ENCODE peak calls at places on chromosome 19, in five cellular contexts. Y, E, B, T and S are unnamed samples.

GRCh38 chr19:55550321-55550650 is 4.9 kb upstream of the SBK3 start:
- DNase-seq in Y (no peak), E (no peak), B (no peak), T (no peak), S (no peak)

GRCh38 chr19:11530432-11530831 is 1.5 kb upstream of the ECSIT start:
- DNase-seq in E (peak; percentile 81), B (peak; percentile 88), T (peak; percentile 77), Y (peak; percentile 11), S (no peak)

GRCh38 chr19:7647156-7647555 is 10.2 kb downstream of the STXBP2 start:
- DNase-seq in B (no peak), Y (no peak), E (no peak), T (no peak), S (no peak)

GRCh38 chr19:7680606-7681335 is at the start of gene TRAPPC5:
- DNase-seq in Y (peak; percentile 84), B (peak; percentile 93), E (peak; percentile 86), T (peak; percentile 93), S (peak; percentile 87)

GRCh38 chr19:8240274-8241229 is 31.4 kb downstream of the CERS4 start:
- DNase-seq in Y (peak; percentile 37), B (peak; percentile 97), T (peak; percentile 91), E (peak; percentile 76), S (peak; percentile 59)

GRCh38 chr19:45100797-45101196 is 7.8 kb downstream of the PPP1R37 start:
- DNase-seq in E (no peak), T (no peak), B (no peak), Y (no peak), S (no peak)

GRCh38 chr19:40982594-40983101 is 8.4 kb upstream of the CYP2B6 start:
- DNase-seq in Y (no peak), E (peak; percentile 43), T (no peak), B (peak; percentile 84), S (no peak)

GRCh38 chr19:35609881-35610353 is 2.6 kb upstream of the HAUS5 start:
- DNase-seq in T (no peak), B (no peak), Y (peak; percentile 41), E (no peak), S (no peak)

DNA sequence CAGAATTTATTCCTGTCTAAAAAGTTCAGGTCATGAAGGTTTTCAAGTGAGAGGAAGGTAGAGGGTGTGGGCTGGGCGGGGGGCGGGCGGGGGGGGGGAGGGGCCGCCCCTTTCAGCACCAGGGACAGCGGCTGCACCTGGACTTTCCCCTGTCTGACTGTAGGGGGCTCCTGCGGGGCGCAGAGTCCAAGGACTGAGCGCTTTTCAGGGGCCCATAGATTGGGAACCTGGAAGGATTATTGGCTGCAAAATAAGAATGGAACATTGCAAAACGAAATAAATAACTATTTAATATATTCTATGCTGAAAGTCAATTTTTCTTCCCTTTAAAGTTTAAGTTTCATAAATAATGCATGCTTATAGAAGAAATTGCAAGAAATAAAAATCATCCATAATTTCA is 8.9 kb upstream of the CYP4F3 start:
- DNase-seq in Y (peak; percentile 12), T (no peak), B (no peak), E (peak; percentile 64), S (no peak)
- TF ChIP-seq CTCF in Y (peak; percentile 42), T (peak; percentile 43), B (peak; percentile 59), E (peak; percentile 61), S (no peak)

GRCh38 chr19:23437901-23438300 is 42.6 kb upstream of the ZNF91 start:
- DNase-seq in B (no peak), Y (no peak), T (no peak), E (no peak), S (no peak)

GRCh38 chr19:23436944-23437343 is 41.7 kb upstream of the ZNF91 start:
- DNase-seq in B (no peak), Y (no peak), E (peak; percentile 21), T (no peak), S (no peak)

GRCh38 chr19:23440207-23440606 is 44.9 kb upstream of the ZNF91 start:
- DNase-seq in B (no peak), Y (no peak), E (peak; percentile 43), T (no peak), S (no peak)

GRCh38 chr19:23440791-23441190 is 45.5 kb upstream of the ZNF91 start:
- DNase-seq in E (peak; percentile 66), B (no peak), T (no peak), Y (no peak), S (no peak)

GRCh38 chr19:23439623-23440022 is 44.4 kb upstream of the ZNF91 start:
- DNase-seq in Y (no peak), E (peak; percentile 38), B (no peak), T (no peak), S (no peak)
- TF ChIP-seq CTCF in Y (no peak), E (peak; percentile 29), B (no peak), T (no peak), S (no peak)

GRCh38 chr19:10295305-10295846 is 5.6 kb downstream of the ICAM5 start:
- DNase-seq in T (peak; percentile 86), B (no peak), E (peak; percentile 58), Y (peak; percentile 66), S (no peak)
- TF ChIP-seq CTCF in T (peak; percentile 18), B (no peak), E (no peak), Y (no peak), S (peak; percentile 23)

DNA sequence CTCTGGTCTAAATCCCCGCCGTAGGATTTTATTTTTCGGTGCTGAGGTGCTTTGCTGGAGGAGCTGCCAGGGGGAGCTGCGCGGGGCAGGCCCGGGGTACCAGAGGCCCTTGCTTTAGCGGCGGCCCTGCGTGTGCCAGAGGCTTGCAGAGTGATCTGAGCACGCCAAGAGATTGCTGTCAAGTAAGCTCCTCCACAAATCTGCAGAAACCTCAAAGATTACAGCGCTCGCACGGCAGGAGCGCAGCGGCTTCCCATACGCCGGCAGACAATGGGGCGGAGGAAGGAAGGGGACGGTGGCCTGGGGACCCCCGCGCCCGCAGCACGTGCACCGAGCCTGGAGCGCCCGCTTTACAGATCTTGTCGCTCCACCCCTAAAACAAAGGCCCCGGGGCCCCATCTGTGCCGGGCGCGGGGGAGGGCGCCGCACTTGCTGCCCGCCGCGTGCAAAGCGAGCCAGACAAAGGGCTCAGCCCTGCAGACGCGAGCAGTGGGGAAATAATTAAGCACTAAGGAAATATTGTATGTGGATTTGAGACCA is 9.1 kb upstream of the C19orf12 start:
- DNase-seq in Y (no peak), E (peak; percentile 62), B (no peak), T (no peak), S (no peak)
- TF ChIP-seq CTCF in Y (no peak), E (no peak), B (no peak), T (no peak), S (peak; percentile 30)

GRCh38 chr19:12648088-12648487 is 18.5 kb downstream of the MAN2B1 start:
- DNase-seq in E (peak; percentile 75), B (no peak), T (no peak), Y (no peak), S (no peak)
- TF ChIP-seq CTCF in E (no peak), B (peak; percentile 43), T (peak; percentile 15), Y (no peak), S (no peak)

GRCh38 chr19:19319725-19320361 is 466 bp downstream of the SUGP1 start:
- DNase-seq in Y (no peak), E (no peak), B (peak; percentile 59), T (no peak), S (no peak)

GRCh38 chr19:19324059-19324755 is 3.6 kb downstream of the MAU2 start:
- DNase-seq in E (no peak), B (no peak), T (no peak), Y (no peak), S (no peak)

GRCh38 chr19:19316082-19316481 is 4.2 kb downstream of the SUGP1 start:
- DNase-seq in T (no peak), Y (no peak), E (no peak), B (no peak), S (no peak)

GRCh38 chr19:19321143-19321577 is 531 bp downstream of the MAU2 start:
- DNase-seq in B (no peak), Y (no peak), T (no peak), E (peak; percentile 40), S (peak; percentile 26)

DNA sequence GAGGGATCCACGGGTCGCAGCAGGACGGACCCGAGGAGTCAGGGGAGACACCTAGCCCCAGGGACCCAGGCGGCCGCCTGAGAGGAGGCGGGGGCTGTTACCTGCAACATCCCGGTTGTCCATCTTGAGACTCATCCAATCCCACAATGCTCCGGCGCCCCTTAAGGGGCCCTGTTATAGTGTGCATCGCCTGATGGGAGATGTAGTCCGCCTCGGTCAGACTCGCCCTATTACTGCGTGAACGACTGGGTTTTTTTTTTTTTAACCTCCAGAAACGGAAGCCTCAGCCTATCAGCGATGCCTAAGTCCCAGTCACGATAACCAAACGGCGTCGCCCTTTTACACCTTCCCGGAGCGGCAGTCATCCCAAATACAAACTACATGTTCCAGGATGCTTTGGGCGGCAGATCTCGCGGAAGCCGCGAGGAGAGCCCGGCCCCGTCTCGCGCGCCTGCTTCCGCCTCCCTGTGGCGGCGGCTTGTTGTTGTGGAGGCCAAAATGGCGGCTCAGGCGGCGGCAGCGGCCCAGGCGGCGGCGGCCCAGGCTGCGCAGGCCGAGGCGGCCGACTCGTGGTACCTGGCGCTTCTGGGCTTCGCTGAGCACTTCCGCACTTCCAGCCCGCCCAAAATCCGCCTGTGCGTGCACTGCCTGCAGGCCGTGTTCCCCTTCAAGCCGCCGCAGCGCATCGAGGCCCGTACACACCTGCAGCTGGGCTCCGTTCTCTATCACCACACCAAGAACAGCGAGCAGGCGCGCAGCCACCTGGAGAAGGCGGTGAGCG is at the start of the genes MAU2 and SUGP1:
- DNase-seq in Y (peak; percentile 90), E (peak; percentile 90), B (peak; percentile 92), T (peak; percentile 93), S (peak; percentile 80)
- TF ChIP-seq CTCF in Y (peak; percentile 16), E (no peak), B (peak; percentile 53), T (peak; percentile 53), S (peak; percentile 32)